ENCODE peak calls at places on chromosomes 7 and 10, in eight cellular contexts. D is Peyer's patch, P is ovary, B is adrenal gland, S is A549, K is testis, E is HCT116, R is heart left ventricle. O is an unnamed sample.
A peak's percentile ranks its signal among the peaks of the same experiment; 100 is the strongest.

GRCh38 chr10:14604181-14605142 is 170.2 kb downstream of the FAM107B start:
- DNase-seq in P (peak; percentile 80), D (peak; percentile 90), B (peak; percentile 80), R (peak; percentile 85), S (peak; percentile 47), E (peak; percentile 18), K (peak; percentile 87), O (peak; percentile 83)

GRCh38 chr10:80554050-80554449 is 16.3 kb downstream of the SH2D4B start:
- DNase-seq in R (no peak), D (no peak), K (no peak), S (no peak), E (no peak), P (no peak), B (no peak), O (no peak)

GRCh38 chr10:58352956-58353610 is 18.3 kb downstream of the UBE2D1 start:
- DNase-seq in B (no peak), S (no peak), E (no peak), K (no peak), P (no peak), R (no peak), D (no peak), O (no peak)

GRCh38 chr10:133356549-133356948 is 1.3 kb downstream of the FUOM start:
- DNase-seq in K (no peak), R (no peak), P (no peak), E (no peak), D (no peak), S (no peak), B (no peak), O (no peak)

GRCh38 chr7:68787586-68787985 is 810.7 kb upstream of the AUTS2 start:
- DNase-seq in K (no peak), S (no peak), R (no peak), E (no peak), D (no peak), B (no peak), P (no peak), O (no peak)

GRCh38 chr10:107614939-107615665 is 450.6 kb upstream of the SORCS1 start:
- DNase-seq in K (no peak), S (no peak), R (no peak), B (no peak), E (no peak), P (no peak), D (no peak), O (no peak)

GRCh38 chr10:84632866-84633265 is 304.5 kb downstream of the CCSER2 start:
- DNase-seq in R (no peak), P (no peak), S (no peak), D (no peak), E (peak; percentile 15), B (no peak), K (no peak), O (no peak)

GRCh38 chr7:84159435-84159834 is 35.2 kb downstream of the SEMA3A start:
- DNase-seq in B (no peak), E (no peak), S (no peak), K (no peak), R (no peak), P (no peak), D (no peak), O (no peak)

GRCh38 chr7:132394283-132395003 is 181.8 kb downstream of the PLXNA4 start:
- DNase-seq in D (no peak), B (no peak), P (no peak), S (no peak), E (peak; percentile 2), K (no peak), R (no peak), O (no peak)

GRCh38 chr10:12512292-12513002 is 163.1 kb downstream of the CAMK1D start:
- DNase-seq in S (no peak), B (no peak), E (no peak), D (no peak), R (no peak), K (no peak), P (no peak), O (peak; percentile 26)

GRCh38 chr7:149719050-149719899 is 54.1 kb downstream of the ZNF467 start:
- DNase-seq in D (no peak), B (peak; percentile 15), S (no peak), E (no peak), P (no peak), R (no peak), K (peak; percentile 14), O (no peak)

GRCh38 chr10:80411267-80411668 is 2.9 kb downstream of the PRXL2A start:
- DNase-seq in R (peak; percentile 36), D (no peak), K (no peak), E (no peak), S (no peak), P (peak; percentile 60), B (peak; percentile 43), O (peak; percentile 72)

GRCh38 chr10:131127122-131127589 is 184.4 kb downstream of the TCERG1L start:
- DNase-seq in P (no peak), R (no peak), D (no peak), S (no peak), K (no peak), E (no peak), B (no peak), O (no peak)

GRCh38 chr7:144384555-144385245 is 18.8 kb downstream of the NOBOX start:
- DNase-seq in E (peak; percentile 48), D (peak; percentile 66), B (no peak), R (no peak), K (no peak), P (no peak), S (no peak), O (no peak)

GRCh38 chr7:33981686-33982424 is 76.5 kb downstream of the BMPER start:
- DNase-seq in E (no peak), K (no peak), B (no peak), P (no peak), R (no peak), D (no peak), S (no peak), O (no peak)

GRCh38 chr7:73850212-73850611 is 7.9 kb upstream of the METTL27 start:
- DNase-seq in K (no peak), P (no peak), B (no peak), D (no peak), S (no peak), E (no peak), R (no peak), O (no peak)

GRCh38 chr7:73851410-73852338 is 9.3 kb upstream of the TMEM270 start:
- DNase-seq in S (peak; percentile 62), B (peak; percentile 48), E (peak; percentile 92), P (no peak), R (no peak), K (no peak), D (no peak), O (no peak)

GRCh38 chr7:73847941-73848723 is 5.8 kb upstream of the METTL27 start:
- DNase-seq in D (no peak), B (no peak), P (no peak), K (no peak), E (no peak), R (no peak), S (no peak), O (no peak)

GRCh38 chr7:73852500-73852899 is 8.5 kb upstream of the TMEM270 start:
- DNase-seq in E (no peak), P (no peak), S (no peak), R (no peak), K (no peak), B (no peak), D (no peak), O (no peak)

DNA sequence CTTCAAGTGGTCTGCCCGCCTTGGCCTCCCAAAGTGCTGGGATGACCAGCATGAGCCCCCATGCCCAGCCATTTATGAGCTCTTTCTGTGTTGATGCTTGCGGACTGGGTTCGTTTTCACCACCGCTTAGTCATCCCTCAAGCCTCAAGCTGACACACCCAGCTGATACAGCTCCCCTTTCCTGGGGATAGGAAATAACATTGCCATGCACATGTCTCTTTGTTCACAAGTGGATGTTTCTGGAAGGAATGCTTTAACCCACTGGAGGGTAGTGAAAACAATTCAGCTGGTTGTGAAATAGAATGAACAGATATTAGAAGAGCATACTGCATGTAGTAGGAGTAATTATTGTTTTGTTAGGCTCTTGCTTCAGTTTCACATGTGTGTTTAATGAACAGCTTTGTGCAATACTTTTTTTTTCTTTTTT is 8.5 kb upstream of the METTL27 start:
- DNase-seq in E (peak; percentile 81), K (no peak), R (no peak), S (peak; percentile 80), D (no peak), B (no peak), P (no peak), O (no peak)
- H3K27ac ChIP-seq in E (peak overlapping the region; percentile 94), K (no peak overlapping the region), R (peak overlapping the region; percentile 55), S (peak overlapping the region; percentile 73), D (no peak overlapping the region), B (no peak overlapping the region), P (no peak overlapping the region), O (peak overlapping the region; percentile 82)

GRCh38 chr10:102628451-102628911 is 15.8 kb upstream of the TRIM8 start:
- DNase-seq in B (peak; percentile 85), P (peak; percentile 50), E (no peak), D (no peak), R (peak; percentile 80), S (no peak), K (peak; percentile 72), O (peak; percentile 56)
- TF ChIP-seq POLR2A in B (no peak), P (no peak), E (no peak), D (no peak), R (no peak), S (no peak), K (no peak), O (no peak)

DNA sequence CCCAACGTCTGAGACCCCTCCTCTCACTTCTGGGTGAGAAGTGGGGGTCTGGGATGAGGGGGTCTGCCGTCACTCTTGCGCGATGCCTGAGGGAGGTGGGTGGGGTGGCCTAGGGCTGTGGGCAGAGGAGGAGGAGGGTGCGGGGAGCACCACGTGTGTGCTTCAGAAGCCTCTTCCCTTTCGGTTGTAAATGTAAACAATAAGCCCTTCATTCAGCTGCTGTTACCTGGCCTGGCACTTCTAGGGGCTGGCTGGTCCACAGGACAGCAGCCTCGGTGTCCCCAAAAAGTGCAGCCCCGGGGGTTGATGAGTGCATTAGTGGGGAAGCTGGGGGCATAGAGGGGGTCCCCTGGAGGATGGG is 1.4 kb downstream of the CLIP2 start:
- DNase-seq in E (no peak), B (no peak), P (no peak), S (no peak), R (no peak), K (no peak), D (no peak), O (peak; percentile 29)
- H3K27ac ChIP-seq in E (peak overlapping the region; percentile 84), B (peak overlapping the region; percentile 87), P (no peak overlapping the region), S (peak overlapping the region; percentile 89), R (peak overlapping the region; percentile 86), K (no peak overlapping the region), D (peak overlapping the region; percentile 80), O (peak overlapping the region; percentile 74)

DNA sequence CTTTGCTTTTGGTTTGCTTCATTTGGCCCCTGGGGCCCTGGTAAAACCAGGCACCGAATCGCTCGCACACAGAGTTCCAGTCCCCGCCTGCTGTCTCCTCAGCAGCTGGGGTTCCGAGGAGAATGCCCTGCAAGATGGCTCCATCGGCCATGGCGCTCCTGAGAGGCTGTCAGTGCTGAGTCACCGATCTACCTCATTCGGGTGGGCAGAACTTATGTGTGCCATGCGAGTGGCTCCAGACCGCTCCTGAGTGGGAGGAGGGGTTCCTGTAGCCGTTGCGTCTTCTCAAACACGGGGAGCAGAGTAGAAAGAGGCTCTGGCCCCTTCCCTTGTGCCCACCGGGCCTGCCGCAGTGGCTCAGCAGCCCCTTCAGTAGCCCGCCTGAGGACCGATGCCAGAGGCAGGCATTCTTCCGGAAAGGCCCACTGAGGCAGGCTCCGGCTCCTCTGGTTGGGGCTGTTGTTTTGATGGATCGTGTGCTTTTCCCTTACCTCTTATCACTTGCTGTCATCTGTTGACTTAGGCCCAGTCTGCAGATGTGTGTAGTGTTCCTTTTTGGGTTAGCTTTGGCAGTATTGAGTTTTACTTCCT is 923 bp downstream of the CHPF2 start:
- DNase-seq in R (no peak), B (peak; percentile 84), S (peak; percentile 72), E (no peak), K (peak; percentile 70), P (no peak), D (peak; percentile 60), O (peak; percentile 54)
- TF ChIP-seq POLR2A in R (no peak), B (peak; percentile 82), S (no peak), E (no peak), K (no peak), P (no peak), D (no peak), O (no peak)

GRCh38 chr7:30166841-30167235 is 32.1 kb downstream of the MTURN start:
- DNase-seq in S (no peak), R (no peak), K (no peak), B (no peak), D (no peak), E (no peak), P (no peak), O (no peak)
- H3K27ac ChIP-seq in S (no peak overlapping the region), R (no peak overlapping the region), K (no peak overlapping the region), B (no peak overlapping the region), D (no peak overlapping the region), E (no peak overlapping the region), P (no peak overlapping the region), O (no peak overlapping the region)